ENCODE peak calls at places on chromosomes 1 and 21, in five cellular contexts. One of them, this sample, is unnamed.

GRCh38 chr1:84632142-84632541 is 57.9 kb upstream of the CTBS start:
- DNase-seq in left cardiac atrium: no peak
- DNase-seq in NCI-H1436: no peak
- DNase-seq in iPS-NIHi11: no peak
- DNase-seq in A172: no peak
- DNase-seq in this sample: no peak

GRCh38 chr1:44811234-44811633 is 2.9 kb downstream of the BTBD19 start:
- DNase-seq in left cardiac atrium: no peak
- DNase-seq in NCI-H1436: no peak
- DNase-seq in iPS-NIHi11: no peak
- DNase-seq in A172: no peak
- DNase-seq in this sample: no peak

GRCh38 chr1:33860671-33861070 is 3.2 kb upstream of the HMGB4 start:
- DNase-seq in left cardiac atrium: no peak
- DNase-seq in NCI-H1436: no peak
- DNase-seq in iPS-NIHi11: no peak
- DNase-seq in A172: no peak
- DNase-seq in this sample: no peak

GRCh38 chr1:62368989-62369388 is 49.8 kb upstream of the KANK4 start:
- DNase-seq in left cardiac atrium: no peak
- DNase-seq in NCI-H1436: no peak
- DNase-seq in iPS-NIHi11: no peak
- DNase-seq in A172: no peak
- DNase-seq in this sample: no peak

GRCh38 chr1:119116725-119117124 is 23.7 kb downstream of the WARS2 start:
- DNase-seq in left cardiac atrium: no peak
- DNase-seq in NCI-H1436: no peak
- DNase-seq in iPS-NIHi11: no peak
- DNase-seq in A172: no peak
- DNase-seq in this sample: no peak

GRCh38 chr1:51576923-51577322 is 40.0 kb upstream of the OSBPL9 start:
- DNase-seq in left cardiac atrium: no peak
- DNase-seq in NCI-H1436: no peak
- DNase-seq in iPS-NIHi11: no peak
- DNase-seq in A172: no peak
- DNase-seq in this sample: no peak

GRCh38 chr1:16924919-16925477 is 3.3 kb downstream of the CROCC start:
- DNase-seq in left cardiac atrium: no peak
- DNase-seq in NCI-H1436: no peak
- DNase-seq in iPS-NIHi11: peak
- DNase-seq in A172: no peak
- DNase-seq in this sample: no peak

GRCh38 chr1:157971723-157972122 is 21.7 kb upstream of the KIRREL1 start:
- DNase-seq in left cardiac atrium: no peak
- DNase-seq in NCI-H1436: no peak
- DNase-seq in iPS-NIHi11: no peak
- DNase-seq in A172: no peak
- DNase-seq in this sample: no peak

GRCh38 chr1:208181259-208181816 is 62.8 kb downstream of the PLXNA2 start:
- DNase-seq in left cardiac atrium: no peak
- DNase-seq in NCI-H1436: no peak
- DNase-seq in iPS-NIHi11: no peak
- DNase-seq in A172: no peak
- DNase-seq in this sample: no peak

GRCh38 chr1:172845371-172845770 is 186.5 kb downstream of the FASLG start:
- DNase-seq in left cardiac atrium: no peak
- DNase-seq in NCI-H1436: no peak
- DNase-seq in iPS-NIHi11: no peak
- DNase-seq in A172: no peak
- DNase-seq in this sample: peak

GRCh38 chr1:85884372-85885035 is 176.3 kb upstream of the ZNHIT6 start:
- DNase-seq in left cardiac atrium: no peak
- DNase-seq in NCI-H1436: no peak
- DNase-seq in iPS-NIHi11: peak
- DNase-seq in A172: peak
- DNase-seq in this sample: peak

GRCh38 chr1:229028987-229029550 is 241.8 kb upstream of the RAB4A start:
- DNase-seq in left cardiac atrium: no peak
- DNase-seq in NCI-H1436: no peak
- DNase-seq in iPS-NIHi11: no peak
- DNase-seq in A172: no peak
- DNase-seq in this sample: no peak

GRCh38 chr21:25188639-25189038 is 418.6 kb downstream of the MRPL39 start:
- DNase-seq in left cardiac atrium: no peak
- DNase-seq in NCI-H1436: no peak
- DNase-seq in iPS-NIHi11: no peak
- DNase-seq in A172: no peak
- DNase-seq in this sample: no peak

GRCh38 chr1:230188826-230189225 is 121.8 kb downstream of the GALNT2 start:
- DNase-seq in left cardiac atrium: no peak
- DNase-seq in NCI-H1436: no peak
- DNase-seq in iPS-NIHi11: no peak
- DNase-seq in A172: no peak
- DNase-seq in this sample: no peak

GRCh38 chr1:246786606-246787238 is 62.5 kb downstream of the SCCPDH start:
- DNase-seq in left cardiac atrium: no peak
- DNase-seq in NCI-H1436: peak
- DNase-seq in iPS-NIHi11: peak
- DNase-seq in A172: no peak
- DNase-seq in this sample: no peak